ENCODE peak calls at places on chromosomes 3 and 15, in ten cellular contexts. One of them, this sample, is unnamed.
A peak's percentile ranks its signal among the peaks of the same experiment; 100 is the strongest.

GRCh38 chr3:128727485-128727884 is 1.5 kb downstream of the RAB7A start:
- DNase-seq in spleen: no peak
- DNase-seq in stomach: no peak
- DNase-seq in endothelial cell of umbilical vein: no peak
- DNase-seq in H1: no peak
- DNase-seq in transverse colon: no peak
- DNase-seq in upper lobe of left lung: no peak
- DNase-seq in K562: no peak
- DNase-seq in breast epithelium: no peak
- DNase-seq in vagina: no peak
- DNase-seq in this sample: no peak

GRCh38 chr3:111338059-111338698 is 203.8 kb upstream of the CD96 start:
- DNase-seq in spleen: no peak
- DNase-seq in stomach: peak; percentile 73
- DNase-seq in endothelial cell of umbilical vein: peak; percentile 71
- DNase-seq in H1: peak; percentile 58
- DNase-seq in transverse colon: peak; percentile 66
- DNase-seq in upper lobe of left lung: no peak
- DNase-seq in K562: peak; percentile 26
- DNase-seq in breast epithelium: no peak
- DNase-seq in vagina: no peak
- DNase-seq in this sample: no peak

GRCh38 chr3:42092006-42092405 is 849 bp downstream of the TRAK1 start:
- DNase-seq in spleen: peak; percentile 29
- DNase-seq in stomach: no peak
- DNase-seq in endothelial cell of umbilical vein: no peak
- DNase-seq in H1: no peak
- DNase-seq in transverse colon: no peak
- DNase-seq in upper lobe of left lung: no peak
- DNase-seq in K562: no peak
- DNase-seq in breast epithelium: no peak
- DNase-seq in vagina: no peak
- DNase-seq in this sample: no peak

GRCh38 chr3:52614689-52615088 is 71.0 kb downstream of the PBRM1 start:
- DNase-seq in spleen: no peak
- DNase-seq in stomach: no peak
- DNase-seq in endothelial cell of umbilical vein: no peak
- DNase-seq in H1: no peak
- DNase-seq in transverse colon: no peak
- DNase-seq in upper lobe of left lung: no peak
- DNase-seq in K562: no peak
- DNase-seq in breast epithelium: no peak
- DNase-seq in vagina: no peak
- DNase-seq in this sample: no peak

GRCh38 chr3:183591881-183592521 is 36.5 kb upstream of the KLHL6 start:
- DNase-seq in spleen: no peak
- DNase-seq in stomach: no peak
- DNase-seq in endothelial cell of umbilical vein: peak; percentile 30
- DNase-seq in H1: no peak
- DNase-seq in transverse colon: no peak
- DNase-seq in upper lobe of left lung: no peak
- DNase-seq in K562: no peak
- DNase-seq in breast epithelium: no peak
- DNase-seq in vagina: no peak
- DNase-seq in this sample: no peak

GRCh38 chr15:63610209-63610841 is 13.1 kb downstream of the FBXL22 start:
- DNase-seq in spleen: no peak
- DNase-seq in stomach: peak; percentile 67
- DNase-seq in endothelial cell of umbilical vein: peak; percentile 85
- DNase-seq in H1: peak; percentile 70
- DNase-seq in transverse colon: peak; percentile 78
- DNase-seq in upper lobe of left lung: no peak
- DNase-seq in K562: peak; percentile 84
- DNase-seq in breast epithelium: peak; percentile 60
- DNase-seq in vagina: no peak
- DNase-seq in this sample: peak; percentile 90

GRCh38 chr3:194996746-194997145 is 274.2 kb downstream of the XXYLT1 start:
- DNase-seq in spleen: no peak
- DNase-seq in stomach: no peak
- DNase-seq in endothelial cell of umbilical vein: no peak
- DNase-seq in H1: no peak
- DNase-seq in transverse colon: no peak
- DNase-seq in upper lobe of left lung: no peak
- DNase-seq in K562: no peak
- DNase-seq in breast epithelium: no peak
- DNase-seq in vagina: peak; percentile 77
- DNase-seq in this sample: no peak

GRCh38 chr3:176776622-176777021 is 420.7 kb downstream of the TBL1XR1 start:
- DNase-seq in spleen: no peak
- DNase-seq in stomach: no peak
- DNase-seq in endothelial cell of umbilical vein: no peak
- DNase-seq in H1: no peak
- DNase-seq in transverse colon: no peak
- DNase-seq in upper lobe of left lung: no peak
- DNase-seq in K562: no peak
- DNase-seq in breast epithelium: no peak
- DNase-seq in vagina: no peak
- DNase-seq in this sample: no peak

GRCh38 chr3:175088981-175089380 is 229.8 kb downstream of the NAALADL2 start:
- DNase-seq in spleen: no peak
- DNase-seq in stomach: no peak
- DNase-seq in endothelial cell of umbilical vein: no peak
- DNase-seq in H1: no peak
- DNase-seq in transverse colon: no peak
- DNase-seq in upper lobe of left lung: no peak
- DNase-seq in K562: no peak
- DNase-seq in breast epithelium: no peak
- DNase-seq in vagina: no peak
- DNase-seq in this sample: no peak

GRCh38 chr3:14507345-14507741 is 32.8 kb downstream of the GRIP2 start:
- DNase-seq in spleen: no peak
- DNase-seq in stomach: no peak
- DNase-seq in endothelial cell of umbilical vein: no peak
- DNase-seq in H1: no peak
- DNase-seq in transverse colon: no peak
- DNase-seq in upper lobe of left lung: no peak
- DNase-seq in K562: peak; percentile 28
- DNase-seq in breast epithelium: no peak
- DNase-seq in vagina: no peak
- DNase-seq in this sample: peak; percentile 57

GRCh38 chr3:151576524-151576923 is 115.7 kb upstream of the IGSF10 start:
- DNase-seq in spleen: no peak
- DNase-seq in stomach: no peak
- DNase-seq in endothelial cell of umbilical vein: no peak
- DNase-seq in H1: no peak
- DNase-seq in transverse colon: no peak
- DNase-seq in upper lobe of left lung: no peak
- DNase-seq in K562: no peak
- DNase-seq in breast epithelium: no peak
- DNase-seq in vagina: no peak
- DNase-seq in this sample: no peak

GRCh38 chr3:184805351-184806038 is 6.5 kb upstream of the VPS8 start:
- DNase-seq in spleen: no peak
- DNase-seq in stomach: no peak
- DNase-seq in endothelial cell of umbilical vein: peak; percentile 6
- DNase-seq in H1: no peak
- DNase-seq in transverse colon: no peak
- DNase-seq in upper lobe of left lung: no peak
- DNase-seq in K562: peak; percentile 50
- DNase-seq in breast epithelium: no peak
- DNase-seq in vagina: no peak
- DNase-seq in this sample: no peak

GRCh38 chr3:194404365-194405140 is 5.5 kb upstream of the GP5 start:
- DNase-seq in spleen: no peak
- DNase-seq in stomach: no peak
- DNase-seq in endothelial cell of umbilical vein: peak; percentile 69
- DNase-seq in H1: no peak
- DNase-seq in transverse colon: peak; percentile 38
- DNase-seq in upper lobe of left lung: no peak
- DNase-seq in K562: peak; percentile 73
- DNase-seq in breast epithelium: no peak
- DNase-seq in vagina: no peak
- DNase-seq in this sample: no peak

GRCh38 chr3:14118400-14119165 is 6.1 kb downstream of the CHCHD4 start:
- DNase-seq in spleen: no peak
- DNase-seq in stomach: no peak
- DNase-seq in endothelial cell of umbilical vein: no peak
- DNase-seq in H1: no peak
- DNase-seq in transverse colon: no peak
- DNase-seq in upper lobe of left lung: no peak
- DNase-seq in K562: no peak
- DNase-seq in breast epithelium: no peak
- DNase-seq in vagina: no peak
- DNase-seq in this sample: no peak

GRCh38 chr3:134325106-134325705 is 49.0 kb downstream of the AMOTL2 start:
- DNase-seq in spleen: no peak
- DNase-seq in stomach: no peak
- DNase-seq in endothelial cell of umbilical vein: no peak
- DNase-seq in H1: no peak
- DNase-seq in transverse colon: no peak
- DNase-seq in upper lobe of left lung: no peak
- DNase-seq in K562: no peak
- DNase-seq in breast epithelium: no peak
- DNase-seq in vagina: no peak
- DNase-seq in this sample: peak; percentile 30

GRCh38 chr3:195098741-195099525 is 172.0 kb downstream of the XXYLT1 start:
- DNase-seq in spleen: peak; percentile 69
- DNase-seq in stomach: no peak
- DNase-seq in endothelial cell of umbilical vein: no peak
- DNase-seq in H1: no peak
- DNase-seq in transverse colon: no peak
- DNase-seq in upper lobe of left lung: no peak
- DNase-seq in K562: no peak
- DNase-seq in breast epithelium: no peak
- DNase-seq in vagina: no peak
- DNase-seq in this sample: no peak

GRCh38 chr15:60477991-60478632 is 830 bp downstream of the ICE2 start:
- DNase-seq in spleen: no peak
- DNase-seq in stomach: no peak
- DNase-seq in endothelial cell of umbilical vein: peak; percentile 89
- DNase-seq in H1: no peak
- DNase-seq in transverse colon: no peak
- DNase-seq in upper lobe of left lung: no peak
- DNase-seq in K562: peak; percentile 29
- DNase-seq in breast epithelium: no peak
- DNase-seq in vagina: no peak
- DNase-seq in this sample: no peak

GRCh38 chr15:61182955-61183354 is 46.1 kb downstream of the RORA start:
- DNase-seq in spleen: no peak
- DNase-seq in stomach: no peak
- DNase-seq in endothelial cell of umbilical vein: no peak
- DNase-seq in H1: no peak
- DNase-seq in transverse colon: no peak
- DNase-seq in upper lobe of left lung: no peak
- DNase-seq in K562: no peak
- DNase-seq in breast epithelium: no peak
- DNase-seq in vagina: no peak
- DNase-seq in this sample: no peak

GRCh38 chr3:36734742-36735141 is 29.6 kb downstream of the DCLK3 start:
- DNase-seq in spleen: no peak
- DNase-seq in stomach: no peak
- DNase-seq in endothelial cell of umbilical vein: no peak
- DNase-seq in H1: no peak
- DNase-seq in transverse colon: no peak
- DNase-seq in upper lobe of left lung: no peak
- DNase-seq in K562: no peak
- DNase-seq in breast epithelium: no peak
- DNase-seq in vagina: no peak
- DNase-seq in this sample: no peak
- H3K27ac ChIP-seq in spleen: no peak overlapping the region
- H3K27ac ChIP-seq in stomach: no peak overlapping the region
- H3K27ac ChIP-seq in endothelial cell of umbilical vein: no peak overlapping the region
- H3K27ac ChIP-seq in H1: no peak overlapping the region
- H3K27ac ChIP-seq in transverse colon: no peak overlapping the region
- H3K27ac ChIP-seq in upper lobe of left lung: no peak overlapping the region
- H3K27ac ChIP-seq in K562: no peak overlapping the region
- H3K27ac ChIP-seq in breast epithelium: no peak overlapping the region
- H3K27ac ChIP-seq in vagina: no peak overlapping the region
- H3K27ac ChIP-seq in this sample: no peak overlapping the region

GRCh38 chr15:76245072-76245610 is 66.1 kb downstream of the ETFA start:
- DNase-seq in spleen: no peak
- DNase-seq in stomach: no peak
- DNase-seq in endothelial cell of umbilical vein: no peak
- DNase-seq in H1: no peak
- DNase-seq in transverse colon: no peak
- DNase-seq in upper lobe of left lung: no peak
- DNase-seq in K562: no peak
- DNase-seq in breast epithelium: no peak
- DNase-seq in vagina: no peak
- DNase-seq in this sample: no peak
- TF ChIP-seq POLR2AphosphoS5 in spleen: no peak
- TF ChIP-seq POLR2AphosphoS5 in stomach: no peak
- TF ChIP-seq POLR2AphosphoS5 in endothelial cell of umbilical vein: no peak
- TF ChIP-seq POLR2AphosphoS5 in H1: no peak
- TF ChIP-seq POLR2AphosphoS5 in transverse colon: no peak
- TF ChIP-seq POLR2AphosphoS5 in upper lobe of left lung: no peak
- TF ChIP-seq POLR2AphosphoS5 in K562: no peak
- TF ChIP-seq POLR2AphosphoS5 in breast epithelium: no peak
- TF ChIP-seq POLR2AphosphoS5 in vagina: no peak
- TF ChIP-seq POLR2AphosphoS5 in this sample: no peak

GRCh38 chr3:146160964-146161724 is at the start of gene PLOD2:
- DNase-seq in spleen: peak; percentile 79
- DNase-seq in stomach: peak; percentile 84
- DNase-seq in endothelial cell of umbilical vein: peak; percentile 90
- DNase-seq in H1: peak; percentile 77
- DNase-seq in transverse colon: peak; percentile 83
- DNase-seq in upper lobe of left lung: peak; percentile 95
- DNase-seq in K562: peak; percentile 11
- DNase-seq in breast epithelium: peak; percentile 21
- DNase-seq in vagina: no peak
- DNase-seq in this sample: peak; percentile 91
- TF ChIP-seq POLR2A in spleen: no peak
- TF ChIP-seq POLR2A in stomach: no peak
- TF ChIP-seq POLR2A in endothelial cell of umbilical vein: peak; percentile 98
- TF ChIP-seq POLR2A in H1: peak; percentile 46
- TF ChIP-seq POLR2A in transverse colon: peak; percentile 89
- TF ChIP-seq POLR2A in upper lobe of left lung: peak; percentile 86
- TF ChIP-seq POLR2A in K562: no peak
- TF ChIP-seq POLR2A in breast epithelium: no peak
- TF ChIP-seq POLR2A in vagina: peak; percentile 49
- TF ChIP-seq POLR2A in this sample: peak; percentile 35

DNA sequence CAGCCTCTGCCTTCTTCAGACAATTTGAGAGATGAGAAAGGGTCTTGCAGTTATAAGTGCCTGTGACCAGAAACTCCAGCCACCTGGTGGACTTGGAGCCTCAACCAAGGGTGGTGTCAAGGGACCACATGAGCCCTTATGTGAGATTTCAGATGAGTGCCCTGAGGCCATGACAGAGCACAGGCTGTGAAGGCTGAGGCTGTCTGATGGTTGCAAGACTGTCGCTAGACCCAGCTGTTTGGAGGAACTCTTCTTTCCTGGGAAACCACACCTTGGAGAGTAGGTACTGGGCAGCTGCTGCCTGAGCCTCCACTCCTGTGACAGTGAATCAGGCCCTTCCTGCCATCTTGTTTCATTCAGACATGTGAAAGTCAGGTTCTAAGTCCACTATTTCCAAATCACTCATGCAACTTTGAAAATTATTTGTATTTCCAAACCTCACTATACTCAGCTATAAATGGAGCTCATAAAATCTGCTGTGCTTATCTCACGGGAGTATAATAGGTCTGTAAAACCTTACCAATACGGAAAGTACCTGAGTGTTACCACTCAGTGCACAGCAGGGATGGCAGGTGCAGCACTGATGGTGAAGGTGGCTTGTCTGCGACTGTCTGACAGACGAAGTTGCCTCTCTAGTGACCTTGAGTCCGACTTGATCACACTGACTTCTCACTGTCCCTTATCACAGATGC is 99.4 kb downstream of the RPL39L start:
- DNase-seq in spleen: no peak
- DNase-seq in stomach: no peak
- DNase-seq in endothelial cell of umbilical vein: no peak
- DNase-seq in H1: no peak
- DNase-seq in transverse colon: peak; percentile 63
- DNase-seq in upper lobe of left lung: no peak
- DNase-seq in K562: no peak
- DNase-seq in breast epithelium: no peak
- DNase-seq in vagina: no peak
- DNase-seq in this sample: no peak
- H3K27ac ChIP-seq in spleen: no peak overlapping the region
- H3K27ac ChIP-seq in stomach: no peak overlapping the region
- H3K27ac ChIP-seq in endothelial cell of umbilical vein: no peak overlapping the region
- H3K27ac ChIP-seq in H1: no peak overlapping the region
- H3K27ac ChIP-seq in transverse colon: peak overlapping the region; percentile 62
- H3K27ac ChIP-seq in upper lobe of left lung: no peak overlapping the region
- H3K27ac ChIP-seq in K562: peak overlapping the region; percentile 76
- H3K27ac ChIP-seq in breast epithelium: no peak overlapping the region
- H3K27ac ChIP-seq in vagina: no peak overlapping the region
- H3K27ac ChIP-seq in this sample: no peak overlapping the region

This sample was measured in sigmoid colon.